ENCODE peak calls at places on chromosomes 4 and X, in five cellular contexts. I is K562, F is A549, X is endothelial cell of umbilical vein, S is HepG2. G is an unnamed sample.
A peak's percentile ranks its signal among the peaks of the same experiment; 100 is the strongest.

GRCh38 chr4:41728571-41728908 is 20.0 kb downstream of the PHOX2B start:
- DNase-seq in F (no peak), S (no peak), I (no peak), X (no peak), G (no peak)

GRCh38 chr4:145231906-145232700 is 51.7 kb upstream of the OTUD4 start:
- DNase-seq in F (no peak), X (peak; percentile 59), S (no peak), I (no peak), G (no peak)

GRCh38 chr4:153269223-153269990 is 65.2 kb downstream of the TRIM2 start:
- DNase-seq in F (no peak), I (no peak), X (no peak), S (no peak), G (no peak)

GRCh38 chrX:130552444-130553073 is 150.8 kb downstream of the RBMX2 start:
- DNase-seq in I (no peak), X (no peak), F (no peak), S (no peak), G (no peak)

GRCh38 chr4:83658806-83659205 is 122.9 kb downstream of the GPAT3 start:
- DNase-seq in F (no peak), I (no peak), S (no peak), X (no peak), G (no peak)

GRCh38 chrX:150968862-150969720 is 14.0 kb upstream of the HMGB3 start:
- DNase-seq in X (no peak), F (no peak), S (no peak), I (no peak), G (no peak)

GRCh38 chr4:64784125-64784524 is 374.9 kb upstream of the TECRL start:
- DNase-seq in I (no peak), F (no peak), X (peak; percentile 88), S (no peak), G (no peak)

GRCh38 chr4:7737268-7737645 is 202.4 kb downstream of the AFAP1 start:
- DNase-seq in F (no peak), S (no peak), I (no peak), X (no peak), G (no peak)

GRCh38 chrX:48520455-48520854 is 1.2 kb upstream of the EBP start:
- DNase-seq in X (no peak), I (no peak), S (no peak), F (no peak), G (no peak)

GRCh38 chr4:3640587-3640962 is 108.4 kb upstream of the LRPAP1 start:
- DNase-seq in I (no peak), F (no peak), S (no peak), X (no peak), G (peak; percentile 75)

GRCh38 chr4:65668201-65669007 is 1.9 kb downstream of the EPHA5 start:
- DNase-seq in X (no peak), S (no peak), I (no peak), F (no peak), G (no peak)

GRCh38 chr4:27463816-27464215 is 603.2 kb downstream of the STIM2 start:
- DNase-seq in I (no peak), X (no peak), F (peak; percentile 1), S (no peak), G (no peak)

GRCh38 chr4:13998850-13999249 is 371.3 kb upstream of the BOD1L1 start:
- DNase-seq in I (no peak), X (no peak), F (peak; percentile 45), S (peak; percentile 18), G (no peak)

GRCh38 chr4:20126906-20127305 is 124.8 kb upstream of the SLIT2 start:
- DNase-seq in F (no peak), X (no peak), I (no peak), S (no peak), G (no peak)

GRCh38 chr4:146098397-146098796 is 77.1 kb upstream of the LSM6 start:
- DNase-seq in S (no peak), X (no peak), I (no peak), F (no peak), G (no peak)

GRCh38 chrX:24996096-24996709 is 19.6 kb downstream of the ARX start:
- DNase-seq in S (no peak), I (no peak), F (no peak), X (no peak), G (no peak)

GRCh38 chr4:92122911-92123310 is 180.9 kb upstream of the GRID2 start:
- DNase-seq in I (no peak), S (no peak), X (no peak), F (no peak), G (no peak)

GRCh38 chrX:45145492-45146215 is 55.0 kb downstream of the DIPK2B start:
- DNase-seq in I (no peak), F (no peak), X (no peak), S (no peak), G (no peak)

GRCh38 chr4:98673282-98673644 is 14.9 kb upstream of the TSPAN5 start:
- DNase-seq in X (no peak), I (no peak), F (no peak), S (no peak), G (no peak)

GRCh38 chr4:149823770-149824221 is 8.2 kb upstream of the IQCM start:
- DNase-seq in I (no peak), F (peak; percentile 25), X (peak; percentile 86), S (no peak), G (no peak)

GRCh38 chr4:43331226-43332078 is 438.9 kb downstream of the GRXCR1 start:
- DNase-seq in F (no peak), S (no peak), X (no peak), I (no peak), G (no peak)

GRCh38 chrX:154714925-154715324 is 36.0 kb downstream of the GAB3 start:
- DNase-seq in F (peak; percentile 45), S (peak; percentile 12), X (peak; percentile 62), I (peak; percentile 57), G (peak; percentile 71)

GRCh38 chrX:19410259-19410658 is 66.5 kb downstream of the PDHA1 start:
- DNase-seq in F (peak; percentile 3), X (no peak), I (no peak), S (no peak), G (no peak)

GRCh38 chr4:107709916-107710315 is 10.1 kb downstream of the PAPSS1 start:
- DNase-seq in S (no peak), F (no peak), X (peak; percentile 64), I (no peak), G (peak; percentile 77)

GRCh38 chr4:77021614-77022089 is 54.1 kb downstream of the CCNI start:
- DNase-seq in I (no peak), X (no peak), F (no peak), S (no peak), G (peak; percentile 40)

GRCh38 chr4:46258436-46258835 is 131.5 kb downstream of the GABRA2 start:
- DNase-seq in X (no peak), I (no peak), F (no peak), S (no peak), G (no peak)

GRCh38 chr4:98469776-98470175 is 188.6 kb downstream of the TSPAN5 start:
- DNase-seq in X (no peak), I (no peak), S (no peak), F (no peak), G (no peak)

GRCh38 chrX:132737743-132738142 is 220.7 kb downstream of the HS6ST2 start:
- DNase-seq in I (no peak), X (no peak), S (no peak), F (no peak), G (peak; percentile 20)

GRCh38 chrX:48487362-48487785 is 11.4 kb downstream of the FTSJ1 start:
- DNase-seq in X (no peak), F (peak; percentile 65), S (peak; percentile 30), I (peak; percentile 48), G (no peak)

GRCh38 chr4:86043755-86044592 is 315.9 kb downstream of the MAPK10 start:
- DNase-seq in X (peak; percentile 77), I (peak; percentile 20), S (peak; percentile 32), F (peak; percentile 42), G (peak; percentile 50)

GRCh38 chrX:117376460-117376859 is 740.1 kb downstream of the KLHL13 start:
- DNase-seq in X (no peak), F (peak; percentile 41), S (peak; percentile 2), I (no peak), G (peak; percentile 8)

GRCh38 chr4:112322866-112323265 is 25.7 kb downstream of the ALPK1 start:
- DNase-seq in S (no peak), F (no peak), I (no peak), X (no peak), G (no peak)

GRCh38 chr4:15149842-15150592 is 147.7 kb downstream of the CPEB2 start:
- DNase-seq in F (peak; percentile 87), I (peak; percentile 88), X (peak; percentile 53), S (peak; percentile 93), G (peak; percentile 92)

GRCh38 chr4:15149234-15149841 is 147.1 kb downstream of the CPEB2 start:
- DNase-seq in S (no peak), X (no peak), F (no peak), I (no peak), G (no peak)

GRCh38 chr4:15150636-15151432 is 148.6 kb downstream of the CPEB2 start:
- DNase-seq in X (no peak), I (peak; percentile 28), F (no peak), S (no peak), G (peak; percentile 15)

GRCh38 chr4:15145709-15146108 is 143.4 kb downstream of the CPEB2 start:
- DNase-seq in S (no peak), F (no peak), I (no peak), X (no peak), G (no peak)

DNA sequence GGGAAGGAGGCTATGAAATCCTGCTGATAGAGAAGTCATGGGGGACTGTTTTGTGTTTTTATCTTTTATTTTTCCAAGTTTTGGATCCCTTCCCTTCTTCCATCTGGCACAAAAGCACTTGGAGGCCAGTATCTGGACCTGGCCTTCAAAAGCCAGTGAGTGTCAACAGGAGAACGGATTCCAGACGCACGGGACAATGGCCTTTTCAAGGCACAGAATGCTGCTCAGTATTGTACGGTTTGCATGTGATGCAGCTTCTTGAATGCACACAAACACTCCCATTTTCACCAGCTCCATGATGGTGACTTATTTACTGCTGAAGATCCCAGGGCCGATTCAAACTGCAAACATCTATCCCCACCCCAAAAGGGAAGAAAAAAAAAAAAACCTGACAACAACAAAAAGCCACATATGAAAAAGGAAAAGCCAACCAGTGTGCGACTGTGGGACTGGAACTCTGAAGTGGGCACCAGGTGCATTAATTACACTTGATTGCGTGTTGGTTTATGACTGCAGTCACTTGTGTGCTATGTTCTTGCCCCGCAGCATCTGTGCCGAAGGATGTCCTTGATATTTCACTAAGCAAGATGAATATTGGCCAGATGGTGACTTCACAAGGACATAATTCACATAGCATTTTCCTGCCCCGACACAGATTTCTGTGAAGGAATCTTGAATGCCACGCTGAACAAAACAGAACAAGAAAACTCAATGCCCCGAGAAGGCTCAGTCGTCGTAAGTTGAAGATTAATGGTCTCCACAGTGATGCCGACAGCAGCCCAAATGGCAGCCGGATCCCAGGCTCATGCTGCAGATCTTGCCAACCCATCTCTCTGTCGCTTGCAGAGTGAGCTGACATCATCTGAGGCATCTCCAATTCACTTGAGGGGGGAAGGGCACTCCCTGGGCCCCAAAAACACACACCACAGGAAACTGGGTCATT is 145.7 kb downstream of the CPEB2 start:
- DNase-seq in S (peak; percentile 59), F (no peak), I (no peak), X (no peak), G (no peak)
- TF ChIP-seq MYC in S (no peak), F (no peak), I (no peak), X (no peak), G (no peak)

GRCh38 chrX:133838761-133839676 is 146.4 kb downstream of the GPC3 start:
- DNase-seq in I (peak; percentile 27), X (peak; percentile 30), F (peak; percentile 33), S (no peak), G (peak; percentile 27)
- TF ChIP-seq MYC in I (no peak), X (no peak), F (no peak), S (no peak), G (no peak)

GRCh38 chr4:78722320-78722719 is 53.8 kb upstream of the BMP2K start:
- DNase-seq in F (no peak), X (peak; percentile 20), I (no peak), S (no peak), G (no peak)
- TF ChIP-seq MYC in F (no peak), X (no peak), I (no peak), S (no peak), G (no peak)

GRCh38 chrX:456925-457768 is 70.4 kb upstream of the PPP2R3B start:
- DNase-seq in S (no peak), X (no peak), F (no peak), I (no peak), G (no peak)
- TF ChIP-seq MYC in S (no peak), X (no peak), F (no peak), I (no peak), G (no peak)